ENCODE peak calls at places on chromosomes 3 and 15, in nine cellular contexts. One of them, this sample, is unnamed.

GRCh38 chr15:28885630-28886430 is at the start of gene APBA2:
- DNase-seq in AG08396: peak; percentile 73
- DNase-seq in effector memory CD8-positive, alpha-beta T cell: peak; percentile 43
- DNase-seq in heart left ventricle: no peak
- DNase-seq in stimulated activated CD4-positive, alpha-beta T cell treated with anti-CD3 and anti-CD28 coated beads, Interleukin-12 subunit alpha, Interleukin-12 subunit beta, amount 100 ng/mL, for 24 hours: peak; percentile 13
- DNase-seq in stimulated activated CD8-positive, alpha-beta memory T cell treated with anti-CD3 and anti-CD28 coated beads, Interleukin-7, amount 100 ng/mL, for 24 hours: no peak
- DNase-seq in sigmoid colon: no peak
- DNase-seq in hepatocyte: peak; percentile 64
- DNase-seq in Ammon's horn: peak; percentile 47
- DNase-seq in this sample: no peak

GRCh38 chr3:154981201-154981600 is 98.9 kb upstream of the MME start:
- DNase-seq in sigmoid colon: no peak
- DNase-seq in stimulated activated CD4-positive, alpha-beta T cell treated with anti-CD3 and anti-CD28 coated beads, Interleukin-12 subunit alpha, Interleukin-12 subunit beta, amount 100 ng/mL, for 24 hours: no peak
- DNase-seq in heart left ventricle: no peak
- DNase-seq in stimulated activated CD8-positive, alpha-beta memory T cell treated with anti-CD3 and anti-CD28 coated beads, Interleukin-7, amount 100 ng/mL, for 24 hours: no peak
- DNase-seq in hepatocyte: no peak
- DNase-seq in AG08396: no peak
- DNase-seq in effector memory CD8-positive, alpha-beta T cell: no peak
- DNase-seq in Ammon's horn: no peak
- DNase-seq in this sample: no peak

GRCh38 chr3:142394921-142395622 is 52.8 kb downstream of the XRN1 start:
- DNase-seq in stimulated activated CD4-positive, alpha-beta T cell treated with anti-CD3 and anti-CD28 coated beads, Interleukin-12 subunit alpha, Interleukin-12 subunit beta, amount 100 ng/mL, for 24 hours: no peak
- DNase-seq in stimulated activated CD8-positive, alpha-beta memory T cell treated with anti-CD3 and anti-CD28 coated beads, Interleukin-7, amount 100 ng/mL, for 24 hours: no peak
- DNase-seq in Ammon's horn: no peak
- DNase-seq in AG08396: no peak
- DNase-seq in hepatocyte: no peak
- DNase-seq in sigmoid colon: no peak
- DNase-seq in heart left ventricle: no peak
- DNase-seq in effector memory CD8-positive, alpha-beta T cell: no peak
- DNase-seq in this sample: no peak

GRCh38 chr3:194294199-194294887 is 56.8 kb downstream of the CPN2 start:
- DNase-seq in effector memory CD8-positive, alpha-beta T cell: no peak
- DNase-seq in stimulated activated CD8-positive, alpha-beta memory T cell treated with anti-CD3 and anti-CD28 coated beads, Interleukin-7, amount 100 ng/mL, for 24 hours: no peak
- DNase-seq in hepatocyte: no peak
- DNase-seq in Ammon's horn: no peak
- DNase-seq in sigmoid colon: peak; percentile 55
- DNase-seq in AG08396: no peak
- DNase-seq in heart left ventricle: no peak
- DNase-seq in stimulated activated CD4-positive, alpha-beta T cell treated with anti-CD3 and anti-CD28 coated beads, Interleukin-12 subunit alpha, Interleukin-12 subunit beta, amount 100 ng/mL, for 24 hours: no peak
- DNase-seq in this sample: no peak

GRCh38 chr3:124600765-124601164 is 129.5 kb upstream of the UMPS start:
- DNase-seq in effector memory CD8-positive, alpha-beta T cell: no peak
- DNase-seq in heart left ventricle: no peak
- DNase-seq in stimulated activated CD8-positive, alpha-beta memory T cell treated with anti-CD3 and anti-CD28 coated beads, Interleukin-7, amount 100 ng/mL, for 24 hours: no peak
- DNase-seq in sigmoid colon: no peak
- DNase-seq in Ammon's horn: no peak
- DNase-seq in AG08396: no peak
- DNase-seq in hepatocyte: no peak
- DNase-seq in stimulated activated CD4-positive, alpha-beta T cell treated with anti-CD3 and anti-CD28 coated beads, Interleukin-12 subunit alpha, Interleukin-12 subunit beta, amount 100 ng/mL, for 24 hours: no peak
- DNase-seq in this sample: no peak

GRCh38 chr3:72485649-72486048 is 362.6 kb downstream of the SHQ1 start:
- DNase-seq in AG08396: no peak
- DNase-seq in stimulated activated CD8-positive, alpha-beta memory T cell treated with anti-CD3 and anti-CD28 coated beads, Interleukin-7, amount 100 ng/mL, for 24 hours: no peak
- DNase-seq in effector memory CD8-positive, alpha-beta T cell: no peak
- DNase-seq in hepatocyte: no peak
- DNase-seq in Ammon's horn: no peak
- DNase-seq in heart left ventricle: peak; percentile 38
- DNase-seq in stimulated activated CD4-positive, alpha-beta T cell treated with anti-CD3 and anti-CD28 coated beads, Interleukin-12 subunit alpha, Interleukin-12 subunit beta, amount 100 ng/mL, for 24 hours: no peak
- DNase-seq in sigmoid colon: no peak
- DNase-seq in this sample: no peak

GRCh38 chr3:170078620-170079281 is 41.0 kb downstream of the GPR160 start:
- DNase-seq in hepatocyte: no peak
- DNase-seq in stimulated activated CD4-positive, alpha-beta T cell treated with anti-CD3 and anti-CD28 coated beads, Interleukin-12 subunit alpha, Interleukin-12 subunit beta, amount 100 ng/mL, for 24 hours: no peak
- DNase-seq in sigmoid colon: no peak
- DNase-seq in effector memory CD8-positive, alpha-beta T cell: no peak
- DNase-seq in AG08396: no peak
- DNase-seq in stimulated activated CD8-positive, alpha-beta memory T cell treated with anti-CD3 and anti-CD28 coated beads, Interleukin-7, amount 100 ng/mL, for 24 hours: no peak
- DNase-seq in heart left ventricle: no peak
- DNase-seq in Ammon's horn: no peak
- DNase-seq in this sample: no peak

GRCh38 chr3:134364061-134364935 is 9.9 kb downstream of the AMOTL2 start:
- DNase-seq in hepatocyte: peak; percentile 96
- DNase-seq in stimulated activated CD8-positive, alpha-beta memory T cell treated with anti-CD3 and anti-CD28 coated beads, Interleukin-7, amount 100 ng/mL, for 24 hours: no peak
- DNase-seq in Ammon's horn: peak; percentile 80
- DNase-seq in AG08396: peak; percentile 95
- DNase-seq in heart left ventricle: peak; percentile 94
- DNase-seq in stimulated activated CD4-positive, alpha-beta T cell treated with anti-CD3 and anti-CD28 coated beads, Interleukin-12 subunit alpha, Interleukin-12 subunit beta, amount 100 ng/mL, for 24 hours: no peak
- DNase-seq in sigmoid colon: peak; percentile 98
- DNase-seq in effector memory CD8-positive, alpha-beta T cell: no peak
- DNase-seq in this sample: peak; percentile 98

GRCh38 chr3:99365979-99366378 is 272.4 kb upstream of the COL8A1 start:
- DNase-seq in Ammon's horn: no peak
- DNase-seq in AG08396: no peak
- DNase-seq in stimulated activated CD4-positive, alpha-beta T cell treated with anti-CD3 and anti-CD28 coated beads, Interleukin-12 subunit alpha, Interleukin-12 subunit beta, amount 100 ng/mL, for 24 hours: no peak
- DNase-seq in sigmoid colon: no peak
- DNase-seq in effector memory CD8-positive, alpha-beta T cell: no peak
- DNase-seq in heart left ventricle: no peak
- DNase-seq in hepatocyte: no peak
- DNase-seq in stimulated activated CD8-positive, alpha-beta memory T cell treated with anti-CD3 and anti-CD28 coated beads, Interleukin-7, amount 100 ng/mL, for 24 hours: no peak
- DNase-seq in this sample: no peak

GRCh38 chr3:40073310-40074007 is 236.0 kb upstream of the EIF1B start:
- DNase-seq in heart left ventricle: no peak
- DNase-seq in Ammon's horn: no peak
- DNase-seq in sigmoid colon: no peak
- DNase-seq in stimulated activated CD4-positive, alpha-beta T cell treated with anti-CD3 and anti-CD28 coated beads, Interleukin-12 subunit alpha, Interleukin-12 subunit beta, amount 100 ng/mL, for 24 hours: no peak
- DNase-seq in stimulated activated CD8-positive, alpha-beta memory T cell treated with anti-CD3 and anti-CD28 coated beads, Interleukin-7, amount 100 ng/mL, for 24 hours: no peak
- DNase-seq in AG08396: no peak
- DNase-seq in hepatocyte: peak; percentile 21
- DNase-seq in effector memory CD8-positive, alpha-beta T cell: no peak
- DNase-seq in this sample: no peak

GRCh38 chr3:37174532-37175126 is at the start of gene LRRFIP2:
- DNase-seq in sigmoid colon: no peak
- DNase-seq in heart left ventricle: no peak
- DNase-seq in effector memory CD8-positive, alpha-beta T cell: no peak
- DNase-seq in stimulated activated CD4-positive, alpha-beta T cell treated with anti-CD3 and anti-CD28 coated beads, Interleukin-12 subunit alpha, Interleukin-12 subunit beta, amount 100 ng/mL, for 24 hours: no peak
- DNase-seq in stimulated activated CD8-positive, alpha-beta memory T cell treated with anti-CD3 and anti-CD28 coated beads, Interleukin-7, amount 100 ng/mL, for 24 hours: no peak
- DNase-seq in hepatocyte: no peak
- DNase-seq in Ammon's horn: no peak
- DNase-seq in AG08396: peak; percentile 50
- DNase-seq in this sample: no peak

GRCh38 chr3:14432996-14433572 is 30.7 kb downstream of the SLC6A6 start:
- DNase-seq in hepatocyte: no peak
- DNase-seq in Ammon's horn: no peak
- DNase-seq in sigmoid colon: no peak
- DNase-seq in effector memory CD8-positive, alpha-beta T cell: no peak
- DNase-seq in stimulated activated CD8-positive, alpha-beta memory T cell treated with anti-CD3 and anti-CD28 coated beads, Interleukin-7, amount 100 ng/mL, for 24 hours: no peak
- DNase-seq in heart left ventricle: no peak
- DNase-seq in AG08396: no peak
- DNase-seq in stimulated activated CD4-positive, alpha-beta T cell treated with anti-CD3 and anti-CD28 coated beads, Interleukin-12 subunit alpha, Interleukin-12 subunit beta, amount 100 ng/mL, for 24 hours: no peak
- DNase-seq in this sample: no peak

GRCh38 chr3:17116007-17116659 is 231.4 kb downstream of the PLCL2 start:
- DNase-seq in hepatocyte: peak; percentile 19
- DNase-seq in sigmoid colon: no peak
- DNase-seq in stimulated activated CD8-positive, alpha-beta memory T cell treated with anti-CD3 and anti-CD28 coated beads, Interleukin-7, amount 100 ng/mL, for 24 hours: no peak
- DNase-seq in heart left ventricle: no peak
- DNase-seq in effector memory CD8-positive, alpha-beta T cell: no peak
- DNase-seq in AG08396: no peak
- DNase-seq in stimulated activated CD4-positive, alpha-beta T cell treated with anti-CD3 and anti-CD28 coated beads, Interleukin-12 subunit alpha, Interleukin-12 subunit beta, amount 100 ng/mL, for 24 hours: no peak
- DNase-seq in Ammon's horn: no peak
- DNase-seq in this sample: no peak

GRCh38 chr3:73592154-73592877 is 32.4 kb downstream of the PDZRN3 start:
- DNase-seq in stimulated activated CD4-positive, alpha-beta T cell treated with anti-CD3 and anti-CD28 coated beads, Interleukin-12 subunit alpha, Interleukin-12 subunit beta, amount 100 ng/mL, for 24 hours: no peak
- DNase-seq in sigmoid colon: no peak
- DNase-seq in stimulated activated CD8-positive, alpha-beta memory T cell treated with anti-CD3 and anti-CD28 coated beads, Interleukin-7, amount 100 ng/mL, for 24 hours: no peak
- DNase-seq in hepatocyte: no peak
- DNase-seq in effector memory CD8-positive, alpha-beta T cell: no peak
- DNase-seq in heart left ventricle: no peak
- DNase-seq in AG08396: no peak
- DNase-seq in Ammon's horn: no peak
- DNase-seq in this sample: no peak

GRCh38 chr3:73796382-73796781 is 171.6 kb upstream of the PDZRN3 start:
- DNase-seq in Ammon's horn: no peak
- DNase-seq in effector memory CD8-positive, alpha-beta T cell: no peak
- DNase-seq in stimulated activated CD4-positive, alpha-beta T cell treated with anti-CD3 and anti-CD28 coated beads, Interleukin-12 subunit alpha, Interleukin-12 subunit beta, amount 100 ng/mL, for 24 hours: no peak
- DNase-seq in AG08396: no peak
- DNase-seq in heart left ventricle: no peak
- DNase-seq in sigmoid colon: no peak
- DNase-seq in stimulated activated CD8-positive, alpha-beta memory T cell treated with anti-CD3 and anti-CD28 coated beads, Interleukin-7, amount 100 ng/mL, for 24 hours: no peak
- DNase-seq in hepatocyte: no peak
- DNase-seq in this sample: no peak

GRCh38 chr3:29514912-29515311 is 234.0 kb downstream of the RBMS3 start:
- DNase-seq in hepatocyte: no peak
- DNase-seq in heart left ventricle: no peak
- DNase-seq in AG08396: no peak
- DNase-seq in sigmoid colon: no peak
- DNase-seq in stimulated activated CD4-positive, alpha-beta T cell treated with anti-CD3 and anti-CD28 coated beads, Interleukin-12 subunit alpha, Interleukin-12 subunit beta, amount 100 ng/mL, for 24 hours: no peak
- DNase-seq in stimulated activated CD8-positive, alpha-beta memory T cell treated with anti-CD3 and anti-CD28 coated beads, Interleukin-7, amount 100 ng/mL, for 24 hours: no peak
- DNase-seq in Ammon's horn: no peak
- DNase-seq in effector memory CD8-positive, alpha-beta T cell: no peak
- DNase-seq in this sample: no peak

GRCh38 chr3:82030932-82031331 is 269.5 kb upstream of the GBE1 start:
- DNase-seq in hepatocyte: no peak
- DNase-seq in stimulated activated CD4-positive, alpha-beta T cell treated with anti-CD3 and anti-CD28 coated beads, Interleukin-12 subunit alpha, Interleukin-12 subunit beta, amount 100 ng/mL, for 24 hours: no peak
- DNase-seq in sigmoid colon: no peak
- DNase-seq in heart left ventricle: no peak
- DNase-seq in effector memory CD8-positive, alpha-beta T cell: no peak
- DNase-seq in AG08396: no peak
- DNase-seq in Ammon's horn: peak; percentile 32
- DNase-seq in stimulated activated CD8-positive, alpha-beta memory T cell treated with anti-CD3 and anti-CD28 coated beads, Interleukin-7, amount 100 ng/mL, for 24 hours: no peak
- DNase-seq in this sample: no peak

GRCh38 chr3:24688446-24689148 is 193.9 kb upstream of the THRB start:
- DNase-seq in sigmoid colon: no peak
- DNase-seq in stimulated activated CD8-positive, alpha-beta memory T cell treated with anti-CD3 and anti-CD28 coated beads, Interleukin-7, amount 100 ng/mL, for 24 hours: no peak
- DNase-seq in hepatocyte: peak; percentile 61
- DNase-seq in stimulated activated CD4-positive, alpha-beta T cell treated with anti-CD3 and anti-CD28 coated beads, Interleukin-12 subunit alpha, Interleukin-12 subunit beta, amount 100 ng/mL, for 24 hours: no peak
- DNase-seq in effector memory CD8-positive, alpha-beta T cell: no peak
- DNase-seq in AG08396: no peak
- DNase-seq in heart left ventricle: no peak
- DNase-seq in Ammon's horn: no peak
- DNase-seq in this sample: no peak

GRCh38 chr15:84752700-84753099 is 4.3 kb downstream of the ZNF592 start:
- DNase-seq in AG08396: peak; percentile 39
- DNase-seq in hepatocyte: no peak
- DNase-seq in Ammon's horn: no peak
- DNase-seq in effector memory CD8-positive, alpha-beta T cell: no peak
- DNase-seq in stimulated activated CD8-positive, alpha-beta memory T cell treated with anti-CD3 and anti-CD28 coated beads, Interleukin-7, amount 100 ng/mL, for 24 hours: no peak
- DNase-seq in stimulated activated CD4-positive, alpha-beta T cell treated with anti-CD3 and anti-CD28 coated beads, Interleukin-12 subunit alpha, Interleukin-12 subunit beta, amount 100 ng/mL, for 24 hours: no peak
- DNase-seq in sigmoid colon: no peak
- DNase-seq in heart left ventricle: no peak
- DNase-seq in this sample: no peak

GRCh38 chr15:69469467-69470191 is 17.0 kb downstream of the RPLP1 start:
- DNase-seq in Ammon's horn: no peak
- DNase-seq in hepatocyte: peak; percentile 76
- DNase-seq in stimulated activated CD8-positive, alpha-beta memory T cell treated with anti-CD3 and anti-CD28 coated beads, Interleukin-7, amount 100 ng/mL, for 24 hours: no peak
- DNase-seq in AG08396: no peak
- DNase-seq in heart left ventricle: no peak
- DNase-seq in sigmoid colon: no peak
- DNase-seq in stimulated activated CD4-positive, alpha-beta T cell treated with anti-CD3 and anti-CD28 coated beads, Interleukin-12 subunit alpha, Interleukin-12 subunit beta, amount 100 ng/mL, for 24 hours: no peak
- DNase-seq in effector memory CD8-positive, alpha-beta T cell: no peak
- DNase-seq in this sample: no peak

GRCh38 chr3:47301456-47301855 is 18.7 kb downstream of the KLHL18 start:
- DNase-seq in hepatocyte: no peak
- DNase-seq in stimulated activated CD8-positive, alpha-beta memory T cell treated with anti-CD3 and anti-CD28 coated beads, Interleukin-7, amount 100 ng/mL, for 24 hours: no peak
- DNase-seq in stimulated activated CD4-positive, alpha-beta T cell treated with anti-CD3 and anti-CD28 coated beads, Interleukin-12 subunit alpha, Interleukin-12 subunit beta, amount 100 ng/mL, for 24 hours: no peak
- DNase-seq in Ammon's horn: no peak
- DNase-seq in heart left ventricle: no peak
- DNase-seq in AG08396: no peak
- DNase-seq in sigmoid colon: no peak
- DNase-seq in effector memory CD8-positive, alpha-beta T cell: no peak
- DNase-seq in this sample: no peak

GRCh38 chr15:58539548-58539947 is 107.8 kb downstream of the LIPC start:
- DNase-seq in sigmoid colon: no peak
- DNase-seq in stimulated activated CD4-positive, alpha-beta T cell treated with anti-CD3 and anti-CD28 coated beads, Interleukin-12 subunit alpha, Interleukin-12 subunit beta, amount 100 ng/mL, for 24 hours: no peak
- DNase-seq in hepatocyte: no peak
- DNase-seq in heart left ventricle: no peak
- DNase-seq in AG08396: no peak
- DNase-seq in effector memory CD8-positive, alpha-beta T cell: no peak
- DNase-seq in Ammon's horn: no peak
- DNase-seq in stimulated activated CD8-positive, alpha-beta memory T cell treated with anti-CD3 and anti-CD28 coated beads, Interleukin-7, amount 100 ng/mL, for 24 hours: no peak
- DNase-seq in this sample: no peak

GRCh38 chr3:45509768-45510129 is 84.8 kb upstream of the LIMD1 start:
- DNase-seq in hepatocyte: no peak
- DNase-seq in Ammon's horn: no peak
- DNase-seq in stimulated activated CD4-positive, alpha-beta T cell treated with anti-CD3 and anti-CD28 coated beads, Interleukin-12 subunit alpha, Interleukin-12 subunit beta, amount 100 ng/mL, for 24 hours: no peak
- DNase-seq in sigmoid colon: no peak
- DNase-seq in heart left ventricle: no peak
- DNase-seq in effector memory CD8-positive, alpha-beta T cell: no peak
- DNase-seq in AG08396: no peak
- DNase-seq in stimulated activated CD8-positive, alpha-beta memory T cell treated with anti-CD3 and anti-CD28 coated beads, Interleukin-7, amount 100 ng/mL, for 24 hours: no peak
- DNase-seq in this sample: no peak

This sample was measured in coronary artery.